ENCODE peak calls at places on chromosomes 4 and X, in nine cellular contexts. B is BJ, V is GM12865, Y is HFFc6, H is sigmoid colon, S is fibroblast of the aortic adventitia, R is neural progenitor cell, W is mucosa of descending colon, P is NB4. N is an unnamed sample.
A peak's percentile ranks its signal among the peaks of the same experiment; 100 is the strongest.

GRCh38 chr4:15303052-15303641 is 124.7 kb upstream of the C1QTNF7 start:
- DNase-seq in B (peak; percentile 66), V (no peak), Y (peak; percentile 90), H (no peak), S (peak; percentile 2), R (no peak), W (no peak), P (no peak), N (no peak)

GRCh38 chr4:83536649-83537352 is 893 bp downstream of the GPAT3 start:
- DNase-seq in B (no peak), V (no peak), Y (no peak), H (no peak), S (peak; percentile 20), R (peak; percentile 21), W (no peak), P (no peak), N (no peak)

GRCh38 chrX:69387559-69388487 is 116.3 kb upstream of the NALF2 start:
- DNase-seq in B (no peak), V (peak; percentile 31), Y (peak; percentile 5), H (no peak), S (peak; percentile 43), R (peak; percentile 92), W (peak; percentile 30), P (peak; percentile 57), N (no peak)

GRCh38 chr4:70722199-70722791 is 531 bp downstream of the RUFY3 start:
- DNase-seq in B (no peak), V (no peak), Y (peak; percentile 64), H (no peak), S (peak; percentile 68), R (no peak), W (no peak), P (no peak), N (no peak)

GRCh38 chrX:115255003-115255402 is 21.1 kb upstream of the LRCH2 start:
- DNase-seq in B (no peak), V (no peak), Y (no peak), H (no peak), S (no peak), R (no peak), W (no peak), P (no peak), N (no peak)

GRCh38 chrX:49233176-49233575 is at the start of gene CACNA1F:
- DNase-seq in B (no peak), V (no peak), Y (no peak), H (no peak), S (no peak), R (no peak), W (no peak), P (no peak), N (no peak)

GRCh38 chr4:159281781-159282180 is 178.9 kb downstream of the RAPGEF2 start:
- DNase-seq in B (no peak), V (no peak), Y (peak; percentile 11), H (no peak), S (peak; percentile 27), R (no peak), W (no peak), P (no peak), N (no peak)

GRCh38 chr4:53921856-53922255 is 142.5 kb downstream of the CHIC2 start:
- DNase-seq in B (no peak), V (no peak), Y (no peak), H (no peak), S (no peak), R (no peak), W (no peak), P (no peak), N (no peak)

GRCh38 chrX:107712231-107713204 is 63.1 kb downstream of the TSC22D3 start:
- DNase-seq in B (no peak), V (no peak), Y (no peak), H (peak; percentile 76), S (peak; percentile 31), R (no peak), W (no peak), P (no peak), N (peak; percentile 25)

GRCh38 chr4:11650801-11651596 is 222.3 kb upstream of the HS3ST1 start:
- DNase-seq in B (no peak), V (no peak), Y (no peak), H (no peak), S (peak; percentile 43), R (no peak), W (no peak), P (no peak), N (no peak)

GRCh38 chr4:1339489-1339888 is 7.5 kb upstream of the UVSSA start:
- DNase-seq in B (no peak), V (no peak), Y (no peak), H (no peak), S (no peak), R (no peak), W (no peak), P (no peak), N (no peak)

GRCh38 chrX:133307637-133308485 is 89.7 kb upstream of the TFDP3 start:
- DNase-seq in B (no peak), V (no peak), Y (no peak), H (no peak), S (peak; percentile 5), R (peak; percentile 92), W (peak; percentile 23), P (no peak), N (no peak)

GRCh38 chr4:94507708-94508107 is 56.0 kb downstream of the PDLIM5 start:
- DNase-seq in B (peak; percentile 62), V (no peak), Y (peak; percentile 84), H (no peak), S (peak; percentile 92), R (no peak), W (no peak), P (peak; percentile 17), N (no peak)

GRCh38 chrX:136176399-136176825 is 29.1 kb downstream of the FHL1 start:
- DNase-seq in B (peak; percentile 74), V (no peak), Y (peak; percentile 71), H (peak; percentile 84), S (peak; percentile 93), R (no peak), W (no peak), P (no peak), N (no peak)

GRCh38 chr4:6225469-6225868 is 25.1 kb upstream of the JAKMIP1 start:
- DNase-seq in B (no peak), V (peak; percentile 28), Y (peak; percentile 1), H (peak; percentile 35), S (peak; percentile 13), R (peak; percentile 79), W (no peak), P (peak; percentile 46), N (no peak)

GRCh38 chr4:133152801-133153526 is 3.9 kb downstream of the PCDH10 start:
- DNase-seq in B (no peak), V (no peak), Y (no peak), H (no peak), S (no peak), R (peak; percentile 43), W (no peak), P (no peak), N (no peak)

GRCh38 chr4:8687083-8687482 is 94.5 kb downstream of the CPZ start:
- DNase-seq in B (no peak), V (no peak), Y (no peak), H (peak; percentile 21), S (no peak), R (no peak), W (no peak), P (no peak), N (no peak)

GRCh38 chrX:16797841-16798240 is 11.6 kb downstream of the TXLNG start:
- DNase-seq in B (no peak), V (no peak), Y (no peak), H (no peak), S (no peak), R (no peak), W (no peak), P (no peak), N (no peak)

GRCh38 chr4:147513952-147514351 is 33.1 kb downstream of the EDNRA start:
- DNase-seq in B (no peak), V (no peak), Y (no peak), H (no peak), S (no peak), R (no peak), W (no peak), P (no peak), N (no peak)
- TF ChIP-seq CTCF in B (peak; percentile 42), V (no peak), Y (peak; percentile 66), H (no peak), S (peak; percentile 26), R (peak; percentile 27), W (no peak), P (no peak), N (no peak)

GRCh38 chr4:138242076-138242829 is at the start of gene SLC7A11:
- DNase-seq in B (peak; percentile 98), V (peak; percentile 97), Y (peak; percentile 99), H (no peak), S (peak; percentile 99), R (peak; percentile 88), W (peak; percentile 71), P (peak; percentile 97), N (no peak)
- TF ChIP-seq CTCF in B (peak; percentile 3), V (no peak), Y (peak; percentile 25), H (no peak), S (peak; percentile 16), R (no peak), W (peak; percentile 8), P (no peak), N (no peak)

GRCh38 chr4:124713213-124713592 is 671 bp upstream of the ANKRD50 start:
- DNase-seq in B (peak; percentile 24), V (peak; percentile 62), Y (peak; percentile 50), H (peak; percentile 84), S (peak; percentile 83), R (no peak), W (peak; percentile 69), P (peak; percentile 76), N (no peak)
- TF ChIP-seq CTCF in B (peak; percentile 59), V (no peak), Y (peak; percentile 77), H (peak; percentile 58), S (peak; percentile 63), R (peak; percentile 44), W (peak; percentile 12), P (peak; percentile 29), N (no peak)

GRCh38 chrX:120310861-120311631 is at the start of gene TMEM255A:
- DNase-seq in B (no peak), V (no peak), Y (no peak), H (peak; percentile 68), S (no peak), R (peak; percentile 50), W (peak; percentile 23), P (peak; percentile 54), N (no peak)

GRCh38 chrX:120306640-120307039 is 4.6 kb downstream of the TMEM255A start:
- DNase-seq in B (no peak), V (no peak), Y (no peak), H (no peak), S (no peak), R (no peak), W (no peak), P (peak; percentile 47), N (no peak)

GRCh38 chrX:120308959-120309872 is 2.0 kb downstream of the TMEM255A start:
- DNase-seq in B (no peak), V (peak; percentile 83), Y (no peak), H (peak; percentile 79), S (peak; percentile 33), R (peak; percentile 82), W (peak; percentile 62), P (peak; percentile 68), N (peak; percentile 64)

GRCh38 chrX:120309873-120310730 is 1.2 kb downstream of the TMEM255A start:
- DNase-seq in B (no peak), V (no peak), Y (no peak), H (no peak), S (peak; percentile 16), R (peak; percentile 67), W (peak; percentile 25), P (peak; percentile 13), N (no peak)

DNA sequence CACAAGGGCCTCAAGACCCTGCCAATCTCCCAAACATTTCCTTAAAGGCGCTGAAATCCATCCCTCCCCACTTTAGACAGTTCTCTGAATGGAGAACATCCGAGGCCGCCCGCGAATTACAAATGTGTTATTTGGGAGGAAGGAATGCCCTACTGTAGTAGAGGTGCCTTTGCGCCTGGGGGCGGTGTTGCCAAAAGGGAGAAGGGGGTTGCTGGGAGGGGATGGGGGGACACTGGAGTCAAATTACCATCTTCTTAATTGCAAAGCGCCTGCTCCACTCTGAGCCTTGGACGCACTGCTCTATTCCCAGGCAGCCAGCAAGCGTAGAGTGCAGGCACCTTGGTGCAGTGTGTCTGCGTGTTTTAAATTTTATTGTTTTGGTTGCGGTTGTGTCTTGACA is 2.7 kb downstream of the TMEM255A start:
- DNase-seq in B (no peak), V (no peak), Y (no peak), H (no peak), S (no peak), R (peak; percentile 86), W (peak; percentile 21), P (no peak), N (no peak)
- TF ChIP-seq CTCF in B (peak; percentile 2), V (no peak), Y (no peak), H (no peak), S (no peak), R (peak; percentile 63), W (no peak), P (no peak), N (no peak)

N was measured in natural killer cell.